ENCODE peak calls at places on chromosome 5, in four cellular contexts. L, S, I and K are unnamed samples.

GRCh38 chr5:68180286-68181038 is 35.1 kb upstream of the PIK3R1 start:
- DNase-seq in L (no peak), S (no peak), I (no peak), K (no peak)

GRCh38 chr5:32805966-32806626 is 95.0 kb downstream of the NPR3 start:
- DNase-seq in L (no peak), S (no peak), I (no peak), K (no peak)

GRCh38 chr5:155434681-155435080 is 421.1 kb downstream of the KIF4B start:
- DNase-seq in L (peak; percentile 46), S (no peak), I (no peak), K (no peak)

GRCh38 chr5:23026252-23027170 is 173.4 kb upstream of the CDH12 start:
- DNase-seq in L (no peak), S (no peak), I (no peak), K (no peak)

GRCh38 chr5:150341331-150341730 is 16.2 kb upstream of the TCOF1 start:
- DNase-seq in L (no peak), S (no peak), I (no peak), K (no peak)

GRCh38 chr5:55415071-55415470 is 107.3 kb downstream of the MTREX start:
- DNase-seq in L (no peak), S (no peak), I (no peak), K (no peak)

GRCh38 chr5:146076028-146076427 is 29.3 kb downstream of the PLAC8L1 start:
- DNase-seq in L (no peak), S (no peak), I (no peak), K (no peak)

GRCh38 chr5:52800394-52801213 is 12.9 kb downstream of the ITGA1 start:
- DNase-seq in L (peak; percentile 54), S (peak; percentile 37), I (peak; percentile 64), K (peak; percentile 31)

GRCh38 chr5:168528521-168529360 is at the start of gene FBLL1:
- DNase-seq in L (no peak), S (peak; percentile 21), I (peak; percentile 12), K (no peak)

GRCh38 chr5:61290815-61291214 is 41.2 kb upstream of the ZSWIM6 start:
- DNase-seq in L (peak; percentile 29), S (no peak), I (no peak), K (no peak)

GRCh38 chr5:128673411-128673957 is 135.4 kb upstream of the FBN2 start:
- DNase-seq in L (no peak), S (no peak), I (no peak), K (no peak)